ENCODE peak calls at places on chromosomes 11 and 22, in seven cellular contexts. B is breast epithelium; O is activated CD4-positive, alpha-beta T cell treated with anti-CD3 and anti-CD28 coated beads, Interleukin-2, amount 50 U/mL, for 48 hours; Q is naive thymus-derived CD4-positive, alpha-beta T cell; L is endothelial cell; T is KG1; Y is H9. V is an unnamed sample.

GRCh38 chr11:66595245-66595904 is 2.4 kb downstream of the CCS start:
- DNase-seq in B (no peak), O (no peak), Q (no peak), L (no peak), T (no peak), Y (no peak), V (no peak)

GRCh38 chr11:129457321-129457720 is 81.7 kb downstream of the BARX2 start:
- DNase-seq in B (no peak), O (no peak), Q (no peak), L (no peak), T (no peak), Y (no peak), V (no peak)

GRCh38 chr11:69209936-69210659 is 54.4 kb downstream of the SMIM38 start:
- DNase-seq in B (no peak), O (no peak), Q (no peak), L (no peak), T (no peak), Y (no peak), V (no peak)

GRCh38 chr22:44031111-44031963 is 7.2 kb downstream of the PARVB start:
- DNase-seq in B (no peak), O (no peak), Q (no peak), L (no peak), T (no peak), Y (no peak), V (no peak)

GRCh38 chr11:115581871-115582639 is 77.8 kb upstream of the CADM1 start:
- DNase-seq in B (no peak), O (no peak), Q (no peak), L (no peak), T (no peak), Y (peak), V (no peak)

GRCh38 chr11:75523811-75524401 is 1.8 kb downstream of the GDPD5 start:
- DNase-seq in B (no peak), O (no peak), Q (no peak), L (no peak), T (no peak), Y (no peak), V (no peak)

GRCh38 chr11:6611092-6612007 is 666 bp downstream of the TAF10 start:
- DNase-seq in B (peak), O (peak), Q (peak), L (no peak), T (no peak), Y (peak), V (peak)

GRCh38 chr11:116578971-116579687 is 193.7 kb downstream of the BUD13 start:
- DNase-seq in B (peak), O (no peak), Q (no peak), L (no peak), T (no peak), Y (peak), V (no peak)

GRCh38 chr11:19816040-19816439 is 103.4 kb downstream of the NAV2 start:
- DNase-seq in B (peak), O (no peak), Q (no peak), L (no peak), T (no peak), Y (no peak), V (no peak)